ENCODE peak calls at places on chromosomes 1 and 21, in nine cellular contexts. N is lower lobe of right lung, I is heart left ventricle, W is prostate gland, U is body of pancreas, T is stomach, P is neural progenitor cell, L is PC-9, A is NB4. R is an unnamed sample.
A peak's percentile ranks its signal among the peaks of the same experiment; 100 is the strongest.

GRCh38 chr1:211549092-211549749 is 29.7 kb downstream of the SLC30A1 start:
- DNase-seq in N (no peak), I (no peak), W (peak; percentile 30), U (no peak), T (peak; percentile 18), P (no peak), L (peak; percentile 58), A (no peak), R (no peak)

GRCh38 chr1:151711940-151712339 is 4.7 kb downstream of the CELF3 start:
- DNase-seq in N (no peak), I (no peak), W (no peak), U (peak; percentile 33), T (no peak), P (no peak), L (no peak), A (no peak), R (no peak)

GRCh38 chr21:35619184-35619583 is 441.1 kb downstream of the SETD4 start:
- DNase-seq in N (no peak), I (no peak), W (no peak), U (no peak), T (no peak), P (no peak), L (peak; percentile 73), A (peak; percentile 8), R (no peak)

GRCh38 chr21:24938592-24938991 is 668.7 kb downstream of the MRPL39 start:
- DNase-seq in N (no peak), I (no peak), W (no peak), U (no peak), T (no peak), P (no peak), L (no peak), A (no peak), R (no peak)

GRCh38 chr1:213119794-213120193 is 68.8 kb downstream of the RPS6KC1 start:
- DNase-seq in N (no peak), I (no peak), W (no peak), U (no peak), T (no peak), P (no peak), L (no peak), A (no peak), R (no peak)

GRCh38 chr1:232880354-232880753 is 70.1 kb upstream of the NTPCR start:
- DNase-seq in N (no peak), I (no peak), W (no peak), U (peak; percentile 28), T (peak; percentile 28), P (peak; percentile 40), L (no peak), A (peak; percentile 43), R (peak; percentile 47)

GRCh38 chr1:21304488-21304887 is 14.2 kb upstream of the ECE1 start:
- DNase-seq in N (no peak), I (no peak), W (no peak), U (no peak), T (no peak), P (no peak), L (no peak), A (no peak), R (no peak)

GRCh38 chr1:171226757-171227370 is 21.4 kb upstream of the FMO1 start:
- DNase-seq in N (no peak), I (peak; percentile 49), W (peak; percentile 60), U (peak; percentile 54), T (peak; percentile 55), P (peak; percentile 81), L (no peak), A (peak; percentile 61), R (peak; percentile 62)

GRCh38 chr1:207327994-207328393 is 6.5 kb downstream of the CD55 start:
- DNase-seq in N (no peak), I (no peak), W (no peak), U (no peak), T (no peak), P (no peak), L (no peak), A (peak; percentile 18), R (no peak)

GRCh38 chr1:56495538-56495937 is 83.8 kb downstream of the PLPP3 start:
- DNase-seq in N (no peak), I (no peak), W (no peak), U (no peak), T (no peak), P (no peak), L (no peak), A (no peak), R (no peak)

DNA sequence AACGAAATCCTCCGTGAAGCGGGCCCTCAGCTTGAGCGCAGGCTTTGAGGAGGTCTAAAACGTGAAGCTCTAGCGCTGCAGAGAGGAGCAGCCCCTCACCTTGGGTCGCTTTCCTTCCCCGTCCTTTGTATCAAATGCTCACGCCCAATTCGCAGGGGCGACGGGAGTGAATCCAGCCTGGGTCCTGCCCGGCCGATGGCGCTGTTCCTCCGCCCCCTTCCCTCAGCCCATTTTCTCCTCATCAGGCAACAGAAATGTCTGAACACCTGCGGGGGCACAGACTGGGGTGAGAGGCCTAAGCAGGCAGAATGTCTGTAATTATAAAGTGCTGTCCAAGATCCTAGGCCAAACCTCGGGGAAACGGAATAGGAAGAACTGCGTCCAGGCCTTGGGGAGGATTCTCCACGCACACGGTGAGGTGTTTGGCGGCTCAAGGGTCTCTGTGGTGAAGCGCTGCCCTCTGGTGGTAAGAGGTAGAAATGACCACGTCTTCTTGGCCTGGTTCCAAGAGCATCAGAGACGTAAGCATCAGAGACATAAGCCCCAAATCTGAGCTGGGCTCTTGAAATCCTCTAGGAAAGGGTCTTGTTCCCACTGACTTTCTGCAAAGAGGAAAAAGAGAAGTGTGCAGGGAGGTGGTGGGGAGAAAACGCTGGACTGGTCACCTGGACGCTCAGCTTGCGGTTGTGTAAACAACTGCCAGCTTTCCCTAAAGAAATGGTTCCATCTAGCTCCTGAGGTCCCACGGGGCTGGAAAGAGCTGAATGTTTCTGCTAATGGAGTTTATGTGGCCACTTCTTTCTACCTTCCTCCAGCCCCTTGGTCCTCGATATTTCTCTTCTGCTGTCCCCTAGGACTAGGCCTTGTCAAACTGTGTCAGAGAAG is 92.1 kb upstream of the CD53 start:
- DNase-seq in N (peak; percentile 64), I (peak; percentile 55), W (peak; percentile 57), U (peak; percentile 75), T (peak; percentile 75), P (peak; percentile 87), L (peak; percentile 59), A (peak; percentile 71), R (peak; percentile 54)
- TF ChIP-seq CTCF in N (peak; percentile 81), I (peak; percentile 77), W (peak; percentile 67), U (peak; percentile 78), T (no peak), P (peak; percentile 90), L (peak; percentile 94), A (peak; percentile 67), R (peak; percentile 55)

GRCh38 chr1:83964153-83964552 is 34.8 kb downstream of the TTLL7 start:
- DNase-seq in N (no peak), I (no peak), W (no peak), U (no peak), T (no peak), P (no peak), L (no peak), A (no peak), R (no peak)
- TF ChIP-seq CTCF in N (no peak), I (no peak), W (no peak), U (no peak), T (no peak), P (no peak), L (no peak), A (no peak), R (no peak)

GRCh38 chr1:237244778-237245177 is 202.8 kb downstream of the RYR2 start:
- DNase-seq in N (no peak), I (no peak), W (no peak), U (no peak), T (no peak), P (no peak), L (no peak), A (no peak), R (no peak)
- TF ChIP-seq CTCF in N (no peak), I (no peak), W (no peak), U (no peak), T (no peak), P (no peak), L (no peak), A (no peak), R (no peak)

DNA sequence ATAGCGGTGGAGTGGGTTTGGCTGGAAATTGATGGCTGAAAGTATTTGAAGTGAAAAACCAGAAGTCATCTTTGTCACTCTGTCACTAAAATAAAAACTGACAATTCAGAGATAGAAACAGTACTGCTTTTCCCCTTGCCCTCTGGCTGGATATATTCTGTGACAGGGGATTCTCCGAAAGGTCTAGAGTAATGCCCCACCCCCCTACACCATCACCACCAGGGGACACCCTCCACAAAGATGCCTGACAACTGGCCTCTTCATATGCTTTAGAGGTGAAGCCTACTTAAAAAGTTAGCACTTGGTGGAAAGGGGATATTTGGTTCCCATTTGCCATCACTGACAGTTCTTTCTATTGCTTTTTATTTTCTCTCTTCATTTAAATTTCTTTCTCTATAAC is 73.5 kb downstream of the SGIP1 start:
- DNase-seq in N (no peak), I (no peak), W (no peak), U (no peak), T (no peak), P (peak; percentile 28), L (no peak), A (peak; percentile 3), R (no peak)
- TF ChIP-seq CTCF in N (no peak), I (no peak), W (no peak), U (no peak), T (no peak), P (peak; percentile 37), L (no peak), A (no peak), R (no peak)

GRCh38 chr1:33455537-33456301 is 16.7 kb upstream of the ZSCAN20 start:
- DNase-seq in N (no peak), I (peak; percentile 55), W (peak; percentile 58), U (peak; percentile 53), T (peak; percentile 42), P (peak; percentile 66), L (peak; percentile 51), A (peak; percentile 85), R (peak; percentile 49)
- TF ChIP-seq CTCF in N (peak; percentile 55), I (peak; percentile 61), W (peak; percentile 71), U (peak; percentile 80), T (no peak), P (peak; percentile 68), L (peak; percentile 76), A (peak; percentile 85), R (peak; percentile 51)

R was measured in Calu3.